ENCODE peak calls at places on chromosomes 2 and 18, in six cellular contexts. T is fibroblast of villous mesenchyme, Y is upper lobe of right lung, K is A673, D is T-helper 17 cell, W is mammary epithelial cell. R is an unnamed sample.

GRCh38 chr2:208025037-208025813 is at the start of gene PLEKHM3:
- DNase-seq in D (peak; percentile 63), Y (peak; percentile 94), W (peak; percentile 81), K (peak; percentile 90), T (peak; percentile 89), R (peak; percentile 47)

GRCh38 chr2:128450211-128451015 is 131.7 kb upstream of the HS6ST1 start:
- DNase-seq in K (peak; percentile 83), Y (peak; percentile 51), D (no peak), T (no peak), W (no peak), R (no peak)

GRCh38 chr2:12717988-12718661 is 1.4 kb downstream of the TRIB2 start:
- DNase-seq in T (peak; percentile 44), K (peak; percentile 65), Y (no peak), W (peak; percentile 47), D (no peak), R (no peak)

GRCh38 chr2:192126426-192126825 is 68.3 kb downstream of the TMEFF2 start:
- DNase-seq in D (no peak), W (peak; percentile 1), Y (no peak), T (no peak), K (no peak), R (no peak)

GRCh38 chr18:32139835-32140283 is 48.2 kb downstream of the RNF138 start:
- DNase-seq in W (no peak), D (no peak), Y (no peak), K (no peak), T (no peak), R (peak; percentile 55)

GRCh38 chr2:96090181-96090500 is 26.2 kb downstream of the ADRA2B start:
- DNase-seq in D (no peak), T (no peak), Y (no peak), W (no peak), K (no peak), R (no peak)

GRCh38 chr2:211867845-211868361 is 670.7 kb downstream of the ERBB4 start:
- DNase-seq in W (peak; percentile 27), D (no peak), K (peak; percentile 70), Y (no peak), T (peak; percentile 3), R (no peak)

GRCh38 chr2:177906041-177906718 is 166.4 kb downstream of the PDE11A start:
- DNase-seq in Y (peak; percentile 70), K (peak; percentile 81), W (peak; percentile 45), D (peak; percentile 57), T (peak; percentile 23), R (no peak)

GRCh38 chr2:9179572-9180201 is 26.9 kb upstream of the ASAP2 start:
- DNase-seq in D (no peak), Y (no peak), W (peak; percentile 96), K (peak; percentile 64), T (peak; percentile 85), R (no peak)

GRCh38 chr2:33859191-33859590 is 260.1 kb upstream of the FAM98A start:
- DNase-seq in T (no peak), W (no peak), D (no peak), Y (no peak), K (peak; percentile 33), R (no peak)

R was measured in SHP77 treated with DMSO at 0.1 percent for 48 hours.